ENCODE peak calls at places on chromosomes 1 and 21, in nine cellular contexts. J, A, C, U, S, P, R, G and Z are unnamed samples.

GRCh38 chr1:43381609-43382008 is 8.0 kb downstream of the MED8 start:
- DNase-seq in P (no peak), G (no peak), R (no peak), J (no peak), U (no peak), C (no peak), A (no peak), S (no peak), Z (no peak)

GRCh38 chr1:158809261-158809660 is 21.9 kb upstream of the MNDA start:
- DNase-seq in P (no peak), G (no peak), C (no peak), J (no peak), U (no peak), R (no peak), S (no peak), A (no peak), Z (no peak)

GRCh38 chr1:55051621-55052020 is 12.3 kb downstream of the PCSK9 start:
- DNase-seq in J (peak; percentile 9), G (no peak), A (no peak), R (no peak), U (no peak), S (no peak), C (no peak), P (no peak), Z (no peak)

GRCh38 chr1:93344886-93345632 is 648 bp upstream of the DR1 start:
- DNase-seq in R (no peak), A (no peak), S (no peak), G (no peak), J (no peak), C (no peak), P (no peak), U (peak; percentile 5), Z (peak; percentile 2)

GRCh38 chr1:94739521-94740061 is 80.6 kb upstream of the SLC44A3 start:
- DNase-seq in C (no peak), A (no peak), R (peak; percentile 92), P (peak; percentile 78), G (no peak), J (no peak), U (peak; percentile 99), S (no peak), Z (no peak)

GRCh38 chr1:156814571-156815260 is 1.9 kb downstream of the SH2D2A start:
- DNase-seq in U (no peak), C (no peak), S (no peak), G (no peak), J (peak; percentile 26), R (no peak), P (no peak), A (no peak), Z (no peak)

GRCh38 chr1:203039609-203040517 is 13.6 kb downstream of the PPFIA4 start:
- DNase-seq in G (no peak), C (no peak), A (no peak), J (no peak), P (no peak), U (no peak), S (peak; percentile 89), R (no peak), Z (peak; percentile 38)

GRCh38 chr1:68213843-68214242 is 18.5 kb downstream of the WLS start:
- DNase-seq in P (peak; percentile 74), C (peak; percentile 49), J (peak; percentile 64), G (peak; percentile 82), U (peak; percentile 51), R (peak; percentile 89), S (no peak), A (no peak), Z (no peak)

GRCh38 chr1:59415876-59416275 is 119.0 kb downstream of the FGGY start:
- DNase-seq in J (no peak), A (no peak), S (no peak), U (peak; percentile 88), R (no peak), C (no peak), P (no peak), G (no peak), Z (no peak)

GRCh38 chr1:241947355-241947754 is 10.2 kb upstream of the BECN2 start:
- DNase-seq in A (no peak), U (peak; percentile 68), P (no peak), G (no peak), R (no peak), J (no peak), S (no peak), C (no peak), Z (no peak)

GRCh38 chr1:20290624-20291597 is at the start of gene VWA5B1:
- DNase-seq in G (no peak), R (peak; percentile 57), A (no peak), S (peak; percentile 77), C (peak; percentile 46), U (no peak), J (no peak), P (no peak), Z (peak; percentile 8)

GRCh38 chr21:15293251-15293650 is 228.5 kb upstream of the NRIP1 start:
- DNase-seq in S (no peak), R (peak; percentile 96), P (no peak), C (no peak), J (peak; percentile 68), A (no peak), U (peak; percentile 96), G (no peak), Z (peak; percentile 59)

GRCh38 chr1:3741566-3742438 is 10.4 kb upstream of the CCDC27 start:
- DNase-seq in G (no peak), C (no peak), P (no peak), U (no peak), R (no peak), A (no peak), J (no peak), S (no peak), Z (no peak)

GRCh38 chr1:184393924-184394323 is 7.1 kb downstream of the C1orf21 start:
- DNase-seq in R (peak; percentile 30), C (no peak), G (no peak), P (no peak), U (peak; percentile 17), J (no peak), S (no peak), A (no peak), Z (no peak)

GRCh38 chr1:201709564-201710295 is 119.2 kb upstream of the IPO9 start:
- DNase-seq in U (peak; percentile 69), S (peak; percentile 92), R (peak; percentile 74), G (peak; percentile 84), C (peak; percentile 65), P (peak; percentile 79), A (peak; percentile 47), J (peak; percentile 67), Z (peak; percentile 64)

GRCh38 chr1:11188381-11188780 is 774 bp upstream of the ANGPTL7 start:
- DNase-seq in U (no peak), G (no peak), R (peak; percentile 42), A (no peak), S (no peak), C (no peak), P (no peak), J (no peak), Z (no peak)

DNA sequence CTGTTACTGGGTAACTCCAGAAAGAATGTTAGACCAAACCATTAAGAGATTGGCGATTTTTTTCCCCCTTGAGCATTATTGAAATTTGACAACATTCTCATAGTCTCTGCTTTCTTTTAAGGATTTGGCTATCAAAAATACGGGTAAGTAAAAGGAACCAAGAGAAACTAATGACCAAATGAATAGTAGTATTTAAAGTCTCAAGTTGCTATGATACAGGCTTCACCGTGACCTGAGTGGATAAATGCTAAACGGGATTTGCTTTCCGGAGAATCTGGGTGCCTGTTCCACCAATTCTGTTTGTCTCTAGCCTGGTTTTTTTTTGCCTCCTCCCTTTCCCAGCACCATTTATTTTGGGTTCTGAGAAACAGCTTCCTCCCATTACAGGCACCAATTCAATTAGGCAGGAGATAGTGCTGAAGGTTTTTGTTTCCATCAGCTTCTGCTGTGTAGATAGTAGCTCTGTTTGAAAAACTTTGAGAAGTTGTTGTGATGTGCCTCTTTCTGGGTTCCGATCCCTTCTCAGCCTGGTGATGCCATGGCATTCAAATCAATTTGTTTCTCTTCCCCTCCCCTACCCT is 108.9 kb downstream of the NFIA start:
- DNase-seq in P (no peak), G (no peak), C (no peak), R (no peak), U (no peak), J (no peak), S (no peak), A (no peak), Z (no peak)
- H3K4me1 ChIP-seq in P (peaks cover 45% of the 10 kb centered on the region), G (peaks cover 9% of the 10 kb centered on the region), C (peaks cover 35% of the 10 kb centered on the region), R (peaks cover 4% of the 10 kb centered on the region), U (no peaks in the 10 kb centered on the region), J (no peaks in the 10 kb centered on the region), S (no peaks in the 10 kb centered on the region), A (no peaks in the 10 kb centered on the region), Z (no peaks in the 10 kb centered on the region)

GRCh38 chr1:24379733-24380315 is 33.8 kb downstream of the STPG1 start:
- DNase-seq in C (no peak), P (no peak), G (no peak), R (peak; percentile 56), U (no peak), S (peak; percentile 22), A (no peak), J (no peak), Z (no peak)
- H3K4me3 ChIP-seq in C (no peak overlapping the region), P (no peak overlapping the region), G (no peak overlapping the region), R (no peak overlapping the region), U (no peak overlapping the region), S (no peak overlapping the region), A (no peak overlapping the region), J (no peak overlapping the region), Z (no peak overlapping the region)

DNA sequence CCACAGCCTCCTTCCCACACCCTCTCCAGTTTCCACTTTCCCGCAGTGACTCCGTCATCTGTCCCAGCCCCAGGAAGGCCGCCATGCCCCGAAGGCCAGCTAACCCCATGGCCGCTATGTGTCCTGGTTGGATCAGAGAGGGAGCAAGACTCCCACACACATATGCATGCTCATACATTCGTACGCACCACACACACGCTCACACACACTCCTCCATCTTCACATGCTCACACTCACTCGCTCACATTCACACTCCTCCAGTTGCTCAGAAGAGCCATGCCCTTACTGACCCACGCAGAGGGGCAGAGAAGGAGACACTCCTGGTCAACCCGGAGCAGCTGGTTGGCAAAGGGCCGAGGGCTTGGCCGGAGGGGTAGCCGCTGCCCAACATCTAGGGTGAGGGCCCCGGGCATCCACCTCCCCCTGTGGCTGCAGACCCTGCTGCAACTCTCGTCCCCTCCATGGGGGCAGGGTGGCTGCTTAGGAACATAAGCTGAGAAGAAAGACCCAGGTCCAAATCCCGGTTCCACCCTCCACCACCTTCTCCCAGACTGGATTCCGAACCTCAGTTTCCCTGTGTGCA is 122.3 kb upstream of the SLC25A33 start:
- DNase-seq in S (no peak), P (no peak), G (no peak), J (no peak), C (no peak), R (no peak), A (no peak), U (no peak), Z (no peak)
- H3K4me1 ChIP-seq in S (no peaks in the 10 kb centered on the region), P (peaks cover 25% of the 10 kb centered on the region), G (peaks cover 21% of the 10 kb centered on the region), J (peaks cover 20% of the 10 kb centered on the region), C (peaks cover 10% of the 10 kb centered on the region), R (peaks cover 26% of the 10 kb centered on the region), A (peaks cover 42% of the 10 kb centered on the region), U (peaks cover 21% of the 10 kb centered on the region), Z (peaks cover 13% of the 10 kb centered on the region)

GRCh38 chr1:23553206-23553895 is 6.0 kb downstream of the ID3 start:
- DNase-seq in S (no peak), P (no peak), G (no peak), A (no peak), C (no peak), J (no peak), R (no peak), U (no peak), Z (no peak)
- H3K4me3 ChIP-seq in S (peak overlapping the region; percentile 63), P (no peak overlapping the region), G (no peak overlapping the region), A (no peak overlapping the region), C (no peak overlapping the region), J (no peak overlapping the region), R (no peak overlapping the region), U (no peak overlapping the region), Z (no peak overlapping the region)